ENCODE peak calls at places on chromosomes 16 and 17, in six cellular contexts. R, T, M, F, J and G are unnamed samples.

GRCh38 chr16:10575506-10576130 is 4.8 kb downstream of the EMP2 start:
- DNase-seq in R (peak; percentile 57), T (no peak), M (no peak), F (no peak), J (no peak), G (no peak)

GRCh38 chr16:86639354-86639753 is 61.0 kb downstream of the FOXL1 start:
- DNase-seq in R (no peak), T (no peak), M (no peak), F (no peak), J (no peak), G (no peak)

GRCh38 chr16:31016018-31016417 is 5.6 kb upstream of the STX1B start:
- DNase-seq in R (no peak), T (no peak), M (no peak), F (no peak), J (no peak), G (no peak)

GRCh38 chr17:27457731-27458523 is 1.7 kb downstream of the KSR1 start:
- DNase-seq in R (no peak), T (no peak), M (no peak), F (no peak), J (no peak), G (peak; percentile 79)

GRCh38 chr17:75908201-75908600 is 3.5 kb upstream of the MRPL38 start:
- DNase-seq in R (no peak), T (peak; percentile 73), M (no peak), F (no peak), J (no peak), G (no peak)

GRCh38 chr16:84730406-84731106 is 30.8 kb downstream of the USP10 start:
- DNase-seq in R (peak; percentile 97), T (peak; percentile 69), M (peak; percentile 35), F (no peak), J (peak; percentile 31), G (no peak)

GRCh38 chr16:11233727-11234376 is 22.2 kb downstream of the SOCS1 start:
- DNase-seq in R (no peak), T (no peak), M (no peak), F (peak; percentile 70), J (no peak), G (no peak)

GRCh38 chr17:1224330-1224729 is 44.5 kb upstream of the ABR start:
- DNase-seq in R (no peak), T (no peak), M (no peak), F (no peak), J (no peak), G (no peak)